ENCODE peak calls at places on chromosomes 11 and 22, in five cellular contexts. S, R, T, V and I are unnamed samples. For H3K4me1, the result is how much of the 10 kb centered on the place peaks cover.

GRCh38 chr11:27291302-27291889 is 71.6 kb downstream of the CCDC34 start:
- DNase-seq in R (peak), T (peak), S (no peak), V (no peak), I (no peak)

GRCh38 chr11:94151903-94152677 is 23.4 kb downstream of the PANX1 start:
- DNase-seq in T (peak), R (no peak), S (peak), V (no peak), I (no peak)

GRCh38 chr11:66598993-66599392 is 6.0 kb downstream of the CCS start:
- DNase-seq in S (no peak), T (no peak), R (no peak), V (no peak), I (no peak)

GRCh38 chr11:113045146-113045545 is 83.9 kb downstream of the NCAM1 start:
- DNase-seq in T (no peak), V (no peak), S (no peak), R (no peak), I (no peak)

GRCh38 chr11:84719935-84720577 is 907.1 kb downstream of the DLG2 start:
- DNase-seq in S (no peak), V (peak), R (peak), T (no peak), I (no peak)

GRCh38 chr22:22910272-22911240 is 22.9 kb downstream of the IGLL5 start:
- DNase-seq in R (no peak), S (no peak), V (no peak), T (no peak), I (no peak)

GRCh38 chr11:73175551-73176144 is 33.5 kb upstream of the FCHSD2 start:
- DNase-seq in R (no peak), V (no peak), T (no peak), S (no peak), I (no peak)

GRCh38 chr22:21791635-21792625 is 56.3 kb upstream of the YPEL1 start:
- DNase-seq in V (no peak), S (peak), R (no peak), T (no peak), I (no peak)

GRCh38 chr11:10730151-10730550 is 20.9 kb upstream of the CTR9 start:
- DNase-seq in R (no peak), T (no peak), V (no peak), S (no peak), I (no peak)

GRCh38 chr11:86089659-86090058 is 20.8 kb upstream of the PICALM start:
- DNase-seq in T (no peak), R (no peak), S (peak), V (no peak), I (no peak)

GRCh38 chr22:35656284-35656752 is 8.1 kb downstream of the APOL6 start:
- DNase-seq in S (no peak), V (no peak), R (no peak), T (no peak), I (no peak)

GRCh38 chr22:30538280-30538679 is 8.3 kb downstream of the SEC14L6 start:
- DNase-seq in T (no peak), V (no peak), R (no peak), S (no peak), I (no peak)

GRCh38 chr11:112554586-112554985 is 293.9 kb upstream of the PLET1 start:
- DNase-seq in R (no peak), V (no peak), T (no peak), S (no peak), I (no peak)

GRCh38 chr11:123443851-123444623 is 14.0 kb downstream of the GRAMD1B start:
- DNase-seq in R (no peak), V (no peak), T (no peak), S (no peak), I (no peak)

GRCh38 chr11:62559204-62559603 is 12.6 kb upstream of the AHNAK start:
- DNase-seq in R (no peak), V (no peak), S (no peak), T (no peak), I (no peak)

GRCh38 chr22:45878901-45879551 is 97.9 kb downstream of the WNT7B start:
- DNase-seq in S (no peak), T (no peak), V (no peak), R (no peak), I (no peak)

GRCh38 chr11:11363674-11364073 is 10.6 kb upstream of the CSNK2A3 start:
- DNase-seq in S (no peak), T (no peak), V (no peak), R (no peak), I (no peak)

GRCh38 chr22:46649176-46650077 is 29.2 kb downstream of the GRAMD4 start:
- DNase-seq in V (peak), S (peak), R (no peak), T (peak), I (no peak)

GRCh38 chr11:100980156-100980555 is 149.5 kb downstream of the PGR start:
- DNase-seq in S (peak), V (no peak), T (no peak), R (no peak), I (no peak)

GRCh38 chr22:44955102-44955501 is 54.7 kb downstream of the PHF21B start:
- DNase-seq in T (no peak), R (no peak), S (no peak), V (no peak), I (no peak)

GRCh38 chr11:45929486-45930030 is 7.1 kb downstream of the LARGE2 start:
- DNase-seq in R (no peak), S (no peak), T (no peak), V (no peak), I (no peak)

GRCh38 chr11:67604815-67605214 is 1.9 kb upstream of the NDUFV1 start:
- DNase-seq in V (no peak), T (no peak), R (no peak), S (no peak), I (no peak)

GRCh38 chr11:17423533-17424310 is 35.3 kb upstream of the KCNJ11 start:
- DNase-seq in S (no peak), T (peak), V (no peak), R (peak), I (no peak)

GRCh38 chr11:289145-289705 is 299 bp downstream of the PGGHG start:
- DNase-seq in T (no peak), R (peak), V (no peak), S (no peak), I (no peak)

GRCh38 chr11:36093548-36093947 is 149.7 kb downstream of the LDLRAD3 start:
- DNase-seq in S (no peak), R (no peak), V (no peak), T (no peak), I (no peak)

GRCh38 chr11:111541209-111542061 is 915 bp downstream of the LAYN start:
- DNase-seq in R (peak), T (no peak), S (peak), V (peak), I (no peak)

GRCh38 chr11:129976371-129976770 is 26.3 kb downstream of the PRDM10 start:
- DNase-seq in V (no peak), T (no peak), R (no peak), S (no peak), I (no peak)

GRCh38 chr22:48950151-48950915 is 877.3 kb downstream of the BRD1 start:
- DNase-seq in V (no peak), T (peak), S (no peak), R (peak), I (no peak)

GRCh38 chr11:121722431-121723256 is 269.9 kb upstream of the SORL1-AS1 start:
- DNase-seq in V (peak), T (peak), R (peak), S (peak), I (peak)

GRCh38 chr11:60772666-60773065 is 12.5 kb upstream of the MS4A10 start:
- DNase-seq in R (no peak), S (no peak), V (no peak), T (no peak), I (no peak)

GRCh38 chr11:12800032-12800671 is 125.9 kb downstream of the TEAD1 start:
- DNase-seq in S (peak), T (peak), V (no peak), R (peak), I (no peak)

GRCh38 chr22:37183432-37184379 is 4.3 kb downstream of the C1QTNF6 start:
- DNase-seq in V (no peak), R (no peak), T (no peak), S (no peak), I (peak)

GRCh38 chr22:37184380-37184755 is 3.7 kb downstream of the C1QTNF6 start:
- DNase-seq in V (no peak), S (no peak), R (no peak), T (no peak), I (peak)

GRCh38 chr22:37185646-37186227 is 2.3 kb downstream of the C1QTNF6 start:
- DNase-seq in S (no peak), T (no peak), R (no peak), V (no peak), I (peak)

GRCh38 chr22:37186228-37186996 is 1.6 kb downstream of the C1QTNF6 start:
- DNase-seq in T (no peak), R (no peak), V (no peak), S (peak), I (peak)

GRCh38 chr22:37184816-37185541 is 3.1 kb downstream of the C1QTNF6 start:
- DNase-seq in R (no peak), T (no peak), S (no peak), V (no peak), I (peak)
- H3K4me1 ChIP-seq in R (under half), T (half or more), S (under half), V (under half), I (under half)

GRCh38 chr11:72012897-72013721 is 14.4 kb downstream of the IL18BP start:
- DNase-seq in R (no peak), V (peak), S (peak), T (peak), I (no peak)
- H3K27ac ChIP-seq in R (peak), V (peak), S (peak), T (peak), I (no peak)

GRCh38 chr22:26677217-26677616 is 19.8 kb downstream of the MIAT start:
- DNase-seq in T (no peak), V (no peak), S (no peak), R (no peak), I (no peak)

GRCh38 chr22:26675687-26676273 is 18.4 kb downstream of the MIAT start:
- DNase-seq in V (no peak), R (no peak), T (no peak), S (no peak), I (no peak)

GRCh38 chr22:26681395-26681821 is 24.0 kb downstream of the MIAT start:
- DNase-seq in T (no peak), V (no peak), R (no peak), S (peak), I (no peak)

GRCh38 chr22:26680485-26680884 is 23.1 kb downstream of the MIAT start:
- DNase-seq in S (no peak), R (no peak), V (no peak), T (no peak), I (no peak)

GRCh38 chr22:26679003-26679629 is 21.7 kb downstream of the MIAT start:
- DNase-seq in R (peak), V (peak), T (peak), S (peak), I (no peak)
- TF ChIP-seq CTCF in R (peak), V (peak), T (peak), S (peak), I (peak)

GRCh38 chr22:25077964-25078363 is 121.7 kb upstream of the CRYBB3 start:
- DNase-seq in T (no peak), R (no peak), V (no peak), S (no peak), I (no peak)
- H3K4me1 ChIP-seq in T (under half), R (under half), V (under half), S (under half), I (under half)

GRCh38 chr11:2533642-2534115 is 88.9 kb downstream of the KCNQ1 start:
- DNase-seq in R (peak), S (peak), V (peak), T (peak), I (peak)
- H3K27ac ChIP-seq in R (no peak), S (peak), V (peak), T (no peak), I (peak)